ENCODE peak calls at places on chromosome 6, in eight cellular contexts. Z is colonic mucosa; C is activated T-cell treated with anti-CD3 and anti-CD28 coated beads for 1 hour; H is stimulated activated CD8-positive, alpha-beta memory T cell treated with anti-CD3 and anti-CD28 coated beads, Interleukin-2, amount 100 ng/mL, for 1 hour; Q is Right ventricle myocardium superior; G is tibial artery; P is HCT116; T is T-cell. N is an unnamed sample.

GRCh38 chr6:50815436-50816114 is 3.1 kb upstream of the TFAP2B start:
- DNase-seq in Z (no peak), C (no peak), H (no peak), Q (no peak), G (no peak), P (no peak), T (no peak), N (no peak)

GRCh38 chr6:166151798-166152197 is 15.9 kb downstream of the TBXT start:
- DNase-seq in Z (no peak), C (no peak), H (no peak), Q (no peak), G (no peak), P (no peak), T (no peak), N (no peak)

GRCh38 chr6:108557494-108558371 is 3.0 kb upstream of the FOXO3 start:
- DNase-seq in Z (peak), C (peak), H (peak), Q (peak), G (peak), P (no peak), T (peak), N (peak)

GRCh38 chr6:137076277-137077068 is 31.7 kb upstream of the IL20RA start:
- DNase-seq in Z (peak), C (peak), H (peak), Q (peak), G (peak), P (peak), T (peak), N (peak)

GRCh38 chr6:158047120-158047518 is 65.5 kb downstream of the SYNJ2 start:
- DNase-seq in Z (no peak), C (peak), H (peak), Q (peak), G (peak), P (no peak), T (peak), N (peak)

GRCh38 chr6:44268095-44268628 is 2.1 kb upstream of the TMEM151B start:
- DNase-seq in Z (peak), C (no peak), H (no peak), Q (no peak), G (no peak), P (no peak), T (peak), N (peak)

GRCh38 chr6:122393339-122393896 is 6.0 kb upstream of the HSF2 start:
- DNase-seq in Z (no peak), C (no peak), H (no peak), Q (no peak), G (no peak), P (no peak), T (no peak), N (no peak)

GRCh38 chr6:160945516-160946177 is 45.9 kb upstream of the MAP3K4 start:
- DNase-seq in Z (no peak), C (no peak), H (no peak), Q (no peak), G (no peak), P (no peak), T (no peak), N (no peak)

GRCh38 chr6:157715766-157716171 is 107.3 kb upstream of the SNX9 start:
- DNase-seq in Z (peak), C (no peak), H (no peak), Q (peak), G (peak), P (no peak), T (no peak), N (no peak)

GRCh38 chr6:158996863-158997262 is 3.1 kb downstream of the RSPH3 start:
- DNase-seq in Z (no peak), C (no peak), H (no peak), Q (no peak), G (no peak), P (no peak), T (no peak), N (no peak)

GRCh38 chr6:79034865-79035264 is 43.2 kb downstream of the PHIP start:
- DNase-seq in Z (no peak), C (no peak), H (no peak), Q (no peak), G (no peak), P (no peak), T (no peak), N (no peak)

GRCh38 chr6:53282741-53283140 is 66.0 kb downstream of the ELOVL5 start:
- DNase-seq in Z (no peak), C (no peak), H (no peak), Q (no peak), G (no peak), P (no peak), T (no peak), N (no peak)

GRCh38 chr6:95846652-95847051 is 169.1 kb upstream of the FUT9 start:
- DNase-seq in Z (no peak), C (no peak), H (no peak), Q (no peak), G (no peak), P (no peak), T (no peak), N (no peak)

GRCh38 chr6:107590378-107590777 is 100.5 kb downstream of the SOBP start:
- DNase-seq in Z (no peak), C (no peak), H (no peak), Q (no peak), G (no peak), P (no peak), T (no peak), N (no peak)

GRCh38 chr6:158399040-158399700 is 86.9 kb downstream of the TULP4 start:
- DNase-seq in Z (no peak), C (no peak), H (no peak), Q (no peak), G (no peak), P (no peak), T (no peak), N (no peak)

GRCh38 chr6:24428615-24429014 is 25.9 kb downstream of the MRS2 start:
- DNase-seq in Z (no peak), C (no peak), H (no peak), Q (no peak), G (no peak), P (no peak), T (no peak), N (no peak)

GRCh38 chr6:26270121-26270861 is 94.7 kb upstream of the BTN3A2 start:
- DNase-seq in Z (no peak), C (no peak), H (no peak), Q (no peak), G (no peak), P (no peak), T (no peak), N (no peak)

GRCh38 chr6:16450821-16451220 is 212.4 kb downstream of the GMPR start:
- DNase-seq in Z (no peak), C (no peak), H (no peak), Q (no peak), G (no peak), P (no peak), T (no peak), N (no peak)

GRCh38 chr6:31096656-31097055 is 15.7 kb downstream of the C6orf15 start:
- DNase-seq in Z (no peak), C (no peak), H (no peak), Q (no peak), G (no peak), P (no peak), T (no peak), N (no peak)

GRCh38 chr6:2957696-2958330 is 13.6 kb downstream of the SERPINB6 start:
- DNase-seq in Z (no peak), C (no peak), H (no peak), Q (peak), G (no peak), P (no peak), T (no peak), N (no peak)

GRCh38 chr6:111899531-111899930 is 26.3 kb upstream of the FYN start:
- DNase-seq in Z (no peak), C (no peak), H (no peak), Q (no peak), G (no peak), P (no peak), T (no peak), N (no peak)

GRCh38 chr6:23412770-23413169 is 713.2 kb upstream of the NRSN1 start:
- DNase-seq in Z (no peak), C (no peak), H (no peak), Q (no peak), G (no peak), P (no peak), T (no peak), N (no peak)